ENCODE peak calls at places on chromosomes 2 and 18, in seven cellular contexts. One of them, this sample, is unnamed.
A peak's percentile ranks its signal among the peaks of the same experiment; 100 is the strongest.

GRCh38 chr18:5515007-5515744 is 28.6 kb downstream of the EPB41L3 start:
- DNase-seq in HCT116: no peak
- DNase-seq in CD8-positive, alpha-beta memory T cell: no peak
- DNase-seq in HepG2: no peak
- DNase-seq in AG04450: no peak
- DNase-seq in mesendoderm: no peak
- DNase-seq in GM12878: no peak
- DNase-seq in this sample: no peak

GRCh38 chr18:49016648-49017539 is 66.1 kb upstream of the SMAD7 start:
- DNase-seq in GM12878: no peak
- DNase-seq in CD8-positive, alpha-beta memory T cell: no peak
- DNase-seq in HCT116: peak; percentile 60
- DNase-seq in HepG2: peak; percentile 78
- DNase-seq in mesendoderm: peak; percentile 97
- DNase-seq in AG04450: peak; percentile 51
- DNase-seq in this sample: no peak

GRCh38 chr2:193584522-193584938 is 1389.8 kb upstream of the TMEFF2 start:
- DNase-seq in CD8-positive, alpha-beta memory T cell: no peak
- DNase-seq in GM12878: no peak
- DNase-seq in HCT116: peak; percentile 15
- DNase-seq in mesendoderm: peak; percentile 87
- DNase-seq in HepG2: peak; percentile 71
- DNase-seq in AG04450: no peak
- DNase-seq in this sample: peak; percentile 51

GRCh38 chr18:55337908-55338521 is 250.0 kb downstream of the TCF4 start:
- DNase-seq in CD8-positive, alpha-beta memory T cell: no peak
- DNase-seq in AG04450: no peak
- DNase-seq in HCT116: no peak
- DNase-seq in mesendoderm: no peak
- DNase-seq in GM12878: no peak
- DNase-seq in HepG2: no peak
- DNase-seq in this sample: no peak

GRCh38 chr2:163681765-163682164 is 54.0 kb downstream of the FIGN start:
- DNase-seq in CD8-positive, alpha-beta memory T cell: no peak
- DNase-seq in GM12878: no peak
- DNase-seq in AG04450: no peak
- DNase-seq in mesendoderm: no peak
- DNase-seq in HCT116: no peak
- DNase-seq in HepG2: no peak
- DNase-seq in this sample: no peak

GRCh38 chr2:49490710-49491109 is 336.4 kb upstream of the FSHR start:
- DNase-seq in mesendoderm: peak; percentile 93
- DNase-seq in AG04450: no peak
- DNase-seq in CD8-positive, alpha-beta memory T cell: no peak
- DNase-seq in HCT116: no peak
- DNase-seq in HepG2: peak; percentile 29
- DNase-seq in GM12878: no peak
- DNase-seq in this sample: peak; percentile 62

GRCh38 chr18:37322497-37323035 is 243.0 kb downstream of the CELF4 start:
- DNase-seq in AG04450: no peak
- DNase-seq in HepG2: peak; percentile 31
- DNase-seq in CD8-positive, alpha-beta memory T cell: no peak
- DNase-seq in GM12878: no peak
- DNase-seq in mesendoderm: peak; percentile 63
- DNase-seq in HCT116: peak; percentile 26
- DNase-seq in this sample: peak; percentile 42

GRCh38 chr2:218270721-218271486 is 585 bp downstream of the PNKD start:
- DNase-seq in HepG2: no peak
- DNase-seq in CD8-positive, alpha-beta memory T cell: no peak
- DNase-seq in GM12878: no peak
- DNase-seq in HCT116: no peak
- DNase-seq in mesendoderm: peak; percentile 37
- DNase-seq in AG04450: no peak
- DNase-seq in this sample: no peak

GRCh38 chr2:51013060-51013746 is 18.7 kb downstream of the NRXN1 start:
- DNase-seq in HepG2: peak; percentile 28
- DNase-seq in AG04450: no peak
- DNase-seq in HCT116: peak; percentile 10
- DNase-seq in GM12878: no peak
- DNase-seq in mesendoderm: peak; percentile 70
- DNase-seq in CD8-positive, alpha-beta memory T cell: no peak
- DNase-seq in this sample: no peak

GRCh38 chr18:32424696-32425095 is 46.0 kb downstream of the GAREM1 start:
- DNase-seq in CD8-positive, alpha-beta memory T cell: no peak
- DNase-seq in HCT116: no peak
- DNase-seq in GM12878: no peak
- DNase-seq in mesendoderm: no peak
- DNase-seq in HepG2: no peak
- DNase-seq in AG04450: no peak
- DNase-seq in this sample: no peak

GRCh38 chr2:62897187-62897827 is 153.3 kb upstream of the OTX1 start:
- DNase-seq in AG04450: no peak
- DNase-seq in HepG2: no peak
- DNase-seq in CD8-positive, alpha-beta memory T cell: no peak
- DNase-seq in HCT116: no peak
- DNase-seq in mesendoderm: no peak
- DNase-seq in GM12878: no peak
- DNase-seq in this sample: no peak

GRCh38 chr2:171410101-171410500 is 23.7 kb downstream of the METTL8 start:
- DNase-seq in GM12878: no peak
- DNase-seq in CD8-positive, alpha-beta memory T cell: no peak
- DNase-seq in HepG2: no peak
- DNase-seq in AG04450: no peak
- DNase-seq in mesendoderm: no peak
- DNase-seq in HCT116: no peak
- DNase-seq in this sample: no peak

GRCh38 chr2:206276169-206276927 is 1.9 kb downstream of the ZDBF2 start:
- DNase-seq in HepG2: no peak
- DNase-seq in mesendoderm: no peak
- DNase-seq in GM12878: no peak
- DNase-seq in CD8-positive, alpha-beta memory T cell: no peak
- DNase-seq in HCT116: no peak
- DNase-seq in AG04450: no peak
- DNase-seq in this sample: no peak
- H3K4me3 ChIP-seq in HepG2: peak overlapping the region; percentile 51
- H3K4me3 ChIP-seq in mesendoderm: no peak overlapping the region
- H3K4me3 ChIP-seq in GM12878: peak overlapping the region; percentile 74
- H3K4me3 ChIP-seq in CD8-positive, alpha-beta memory T cell: no peak overlapping the region
- H3K4me3 ChIP-seq in HCT116: peak overlapping the region; percentile 63
- H3K4me3 ChIP-seq in AG04450: no peak overlapping the region
- H3K4me3 ChIP-seq in this sample: peak overlapping the region; percentile 78

GRCh38 chr2:8490166-8490565 is 191.7 kb upstream of the ID2 start:
- DNase-seq in mesendoderm: no peak
- DNase-seq in HepG2: no peak
- DNase-seq in AG04450: no peak
- DNase-seq in GM12878: no peak
- DNase-seq in HCT116: no peak
- DNase-seq in CD8-positive, alpha-beta memory T cell: no peak
- DNase-seq in this sample: no peak

GRCh38 chr2:8489751-8490150 is 192.1 kb upstream of the ID2 start:
- DNase-seq in CD8-positive, alpha-beta memory T cell: no peak
- DNase-seq in HCT116: no peak
- DNase-seq in AG04450: no peak
- DNase-seq in mesendoderm: no peak
- DNase-seq in GM12878: no peak
- DNase-seq in HepG2: no peak
- DNase-seq in this sample: no peak

GRCh38 chr2:8487461-8487932 is 194.4 kb upstream of the ID2 start:
- DNase-seq in HepG2: no peak
- DNase-seq in AG04450: no peak
- DNase-seq in HCT116: no peak
- DNase-seq in GM12878: no peak
- DNase-seq in mesendoderm: peak; percentile 71
- DNase-seq in CD8-positive, alpha-beta memory T cell: no peak
- DNase-seq in this sample: peak; percentile 62

GRCh38 chr2:8489221-8489620 is 192.6 kb upstream of the ID2 start:
- DNase-seq in HepG2: no peak
- DNase-seq in GM12878: no peak
- DNase-seq in mesendoderm: no peak
- DNase-seq in CD8-positive, alpha-beta memory T cell: no peak
- DNase-seq in AG04450: no peak
- DNase-seq in HCT116: no peak
- DNase-seq in this sample: no peak

DNA sequence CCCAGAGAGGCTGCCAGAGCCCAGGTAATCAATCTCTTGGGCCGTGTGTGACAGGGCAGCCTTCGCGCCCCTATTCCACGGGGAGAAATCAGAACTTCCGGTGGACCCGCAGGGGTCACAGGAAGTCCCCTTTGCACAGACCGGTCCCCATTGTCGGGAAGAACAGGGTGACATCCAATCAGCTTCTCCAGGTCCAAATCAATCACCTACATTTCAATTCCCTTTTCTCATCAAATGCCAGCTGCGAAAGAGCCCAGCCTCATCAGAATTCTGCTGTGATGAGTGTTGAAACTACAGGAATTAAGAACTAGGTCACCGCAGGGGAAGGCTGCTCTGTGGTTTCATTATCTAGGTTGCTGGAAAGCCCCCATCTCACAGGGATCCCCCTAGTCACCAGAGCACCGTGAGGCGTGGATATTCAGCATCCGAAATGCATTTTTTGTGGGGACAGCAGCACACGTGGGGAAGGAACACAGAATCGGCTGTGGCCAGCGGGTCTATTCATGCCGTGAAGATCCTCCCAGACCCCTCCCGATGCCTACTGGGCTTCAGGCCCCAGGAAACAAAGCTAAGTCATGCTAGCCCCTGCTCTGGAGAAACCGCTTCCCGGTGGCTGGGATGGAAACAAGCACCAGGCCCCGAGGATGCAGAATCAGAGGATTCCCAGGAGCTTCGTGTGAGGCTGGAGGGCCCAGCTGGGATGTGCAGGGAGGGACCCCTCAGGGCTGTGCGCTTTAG is 193.7 kb upstream of the ID2 start:
- DNase-seq in GM12878: peak; percentile 95
- DNase-seq in AG04450: no peak
- DNase-seq in CD8-positive, alpha-beta memory T cell: peak; percentile 57
- DNase-seq in mesendoderm: no peak
- DNase-seq in HCT116: no peak
- DNase-seq in HepG2: no peak
- DNase-seq in this sample: peak; percentile 93
- H3K4me3 ChIP-seq in GM12878: peak overlapping the region; percentile 75
- H3K4me3 ChIP-seq in AG04450: no peak overlapping the region
- H3K4me3 ChIP-seq in CD8-positive, alpha-beta memory T cell: peak overlapping the region; percentile 57
- H3K4me3 ChIP-seq in mesendoderm: no peak overlapping the region
- H3K4me3 ChIP-seq in HCT116: no peak overlapping the region
- H3K4me3 ChIP-seq in HepG2: no peak overlapping the region
- H3K4me3 ChIP-seq in this sample: peak overlapping the region; percentile 63

DNA sequence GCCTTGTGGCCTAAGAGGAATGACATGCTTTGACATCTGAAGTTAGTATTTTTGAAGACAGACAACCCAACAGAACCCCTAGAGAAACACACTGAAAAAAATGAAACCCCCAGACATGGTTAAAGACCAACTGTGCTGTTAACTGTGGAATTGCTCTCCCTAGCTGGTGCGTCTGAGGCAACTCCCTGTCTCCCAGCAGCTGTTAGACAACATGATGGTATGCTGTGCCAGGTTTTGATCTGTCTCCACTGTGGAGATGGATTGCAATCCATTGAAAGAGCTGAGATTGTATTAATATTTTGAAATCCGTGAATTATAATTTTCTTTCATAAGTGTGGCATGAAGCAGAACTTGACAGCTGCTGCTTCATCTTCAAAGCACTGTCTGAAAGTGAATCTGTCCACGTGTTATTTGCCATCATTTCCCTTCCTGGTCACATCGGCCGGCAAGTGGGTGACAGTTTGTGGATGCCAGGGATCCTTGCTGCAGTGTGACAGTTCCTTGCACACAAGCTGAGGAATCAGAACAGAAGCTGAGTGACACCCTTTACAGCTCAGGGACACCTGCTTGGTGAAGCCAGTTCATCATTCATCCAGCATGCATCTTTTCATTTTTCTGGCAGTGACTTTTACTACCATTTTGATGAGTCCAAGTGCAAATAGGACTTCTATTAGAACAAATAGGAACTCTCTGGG is 58.2 kb upstream of the ACSL3 start:
- DNase-seq in HepG2: no peak
- DNase-seq in CD8-positive, alpha-beta memory T cell: no peak
- DNase-seq in HCT116: no peak
- DNase-seq in GM12878: no peak
- DNase-seq in mesendoderm: no peak
- DNase-seq in AG04450: no peak
- DNase-seq in this sample: no peak
- H3K4me3 ChIP-seq in HepG2: no peak overlapping the region
- H3K4me3 ChIP-seq in CD8-positive, alpha-beta memory T cell: no peak overlapping the region
- H3K4me3 ChIP-seq in HCT116: no peak overlapping the region
- H3K4me3 ChIP-seq in GM12878: no peak overlapping the region
- H3K4me3 ChIP-seq in mesendoderm: no peak overlapping the region
- H3K4me3 ChIP-seq in AG04450: no peak overlapping the region
- H3K4me3 ChIP-seq in this sample: no peak overlapping the region

GRCh38 chr2:176763871-176764404 is 448.7 kb upstream of the HNRNPA3 start:
- DNase-seq in HCT116: no peak
- DNase-seq in GM12878: peak; percentile 16
- DNase-seq in mesendoderm: peak; percentile 75
- DNase-seq in AG04450: no peak
- DNase-seq in HepG2: no peak
- DNase-seq in CD8-positive, alpha-beta memory T cell: no peak
- DNase-seq in this sample: peak; percentile 60
- H3K4me3 ChIP-seq in HCT116: no peak overlapping the region
- H3K4me3 ChIP-seq in GM12878: no peak overlapping the region
- H3K4me3 ChIP-seq in mesendoderm: no peak overlapping the region
- H3K4me3 ChIP-seq in AG04450: no peak overlapping the region
- H3K4me3 ChIP-seq in HepG2: no peak overlapping the region
- H3K4me3 ChIP-seq in CD8-positive, alpha-beta memory T cell: no peak overlapping the region
- H3K4me3 ChIP-seq in this sample: no peak overlapping the region

This sample was measured in GM12865.